ENCODE peak calls at places on chromosome 9, in five cellular contexts. G is choroid plexus epithelial cell, Y is Peyer's patch, U is AG10803, B is endothelial cell. N is an unnamed sample.

GRCh38 chr9:81305561-81306182 is 383.7 kb downstream of the TLE1 start:
- DNase-seq in Y (no peak), B (no peak), U (no peak), G (peak), N (no peak)

GRCh38 chr9:97769208-97769607 is 72.1 kb upstream of the XPA start:
- DNase-seq in B (no peak), G (no peak), Y (no peak), U (no peak), N (no peak)

GRCh38 chr9:35826071-35826701 is 2.3 kb downstream of the FAM221B start:
- DNase-seq in U (peak), G (peak), Y (peak), B (peak), N (no peak)

GRCh38 chr9:137759649-137760321 is 117.8 kb upstream of the CACNA1B start:
- DNase-seq in B (no peak), Y (peak), U (no peak), G (no peak), N (no peak)

GRCh38 chr9:35229066-35229778 is 67.4 kb downstream of the UNC13B start:
- DNase-seq in Y (no peak), U (no peak), G (no peak), B (no peak), N (no peak)

GRCh38 chr9:19876569-19877316 is 87.9 kb upstream of the SLC24A2 start:
- DNase-seq in B (no peak), G (peak), Y (no peak), U (peak), N (no peak)

GRCh38 chr9:8860925-8861324 is 1061.3 kb upstream of the DMAC1 start:
- DNase-seq in G (peak), U (no peak), B (no peak), Y (no peak), N (no peak)

GRCh38 chr9:129014611-129015010 is 13.5 kb downstream of the SH3GLB2 start:
- DNase-seq in G (no peak), B (no peak), Y (no peak), U (no peak), N (no peak)

GRCh38 chr9:125650271-125650737 is 56.7 kb downstream of the MAPKAP1 start:
- DNase-seq in U (peak), B (no peak), Y (no peak), G (peak), N (no peak)

GRCh38 chr9:131642496-131643083 is 97.3 kb downstream of the PRRT1B start:
- DNase-seq in B (no peak), U (no peak), G (no peak), Y (no peak), N (no peak)

GRCh38 chr9:14238044-14238443 is 75.9 kb downstream of the NFIB start:
- DNase-seq in U (no peak), B (peak), Y (peak), G (peak), N (no peak)

GRCh38 chr9:137670391-137671195 is 51.8 kb downstream of the EHMT1 start:
- DNase-seq in Y (peak), U (no peak), B (no peak), G (no peak), N (peak)

GRCh38 chr9:37935106-37935505 is 31.2 kb upstream of the SLC25A51 start:
- DNase-seq in U (no peak), B (no peak), G (no peak), Y (no peak), N (no peak)

GRCh38 chr9:92404437-92404836 is at the start of gene OGN:
- DNase-seq in G (peak), U (peak), B (no peak), Y (no peak), N (no peak)

GRCh38 chr9:130266236-130267098 is 907 bp downstream of the HMCN2 start:
- DNase-seq in U (no peak), G (no peak), B (no peak), Y (peak), N (no peak)

GRCh38 chr9:116572095-116572748 is 114.9 kb upstream of the TRIM32 start:
- DNase-seq in B (peak), Y (peak), G (peak), U (peak), N (peak)

GRCh38 chr9:76704601-76705204 is 59.5 kb upstream of the PCA3 start:
- DNase-seq in U (peak), G (peak), Y (no peak), B (peak), N (no peak)

GRCh38 chr9:114050226-114050568 is 27.9 kb downstream of the AMBP start:
- DNase-seq in Y (no peak), G (no peak), B (no peak), U (no peak), N (no peak)

GRCh38 chr9:109905472-109905871 is 125.5 kb downstream of the PALM2AKAP2 start:
- DNase-seq in B (no peak), G (no peak), Y (no peak), U (no peak), N (no peak)

GRCh38 chr9:91100878-91101450 is 260.8 kb downstream of the AUH start:
- DNase-seq in G (peak), Y (no peak), U (no peak), B (no peak), N (no peak)

GRCh38 chr9:91577540-91577939 is 153.9 kb upstream of the NFIL3 start:
- DNase-seq in Y (no peak), B (no peak), U (no peak), G (no peak), N (no peak)

GRCh38 chr9:137451976-137452760 is 7.0 kb downstream of the NSMF start:
- DNase-seq in U (no peak), Y (no peak), B (no peak), G (no peak), N (no peak)

GRCh38 chr9:33022755-33023154 is 2.3 kb upstream of the DNAJA1 start:
- DNase-seq in U (no peak), Y (no peak), B (no peak), G (no peak), N (no peak)

GRCh38 chr9:33024966-33025571 is at the start of gene DNAJA1:
- DNase-seq in U (peak), B (peak), Y (peak), G (peak), N (peak)

GRCh38 chr9:33024126-33024965 is 727 bp upstream of the DNAJA1 start:
- DNase-seq in U (peak), Y (no peak), G (peak), B (no peak), N (no peak)

GRCh38 chr9:33023661-33024060 is 1.4 kb upstream of the DNAJA1 start:
- DNase-seq in U (no peak), B (no peak), Y (no peak), G (no peak), N (no peak)

DNA sequence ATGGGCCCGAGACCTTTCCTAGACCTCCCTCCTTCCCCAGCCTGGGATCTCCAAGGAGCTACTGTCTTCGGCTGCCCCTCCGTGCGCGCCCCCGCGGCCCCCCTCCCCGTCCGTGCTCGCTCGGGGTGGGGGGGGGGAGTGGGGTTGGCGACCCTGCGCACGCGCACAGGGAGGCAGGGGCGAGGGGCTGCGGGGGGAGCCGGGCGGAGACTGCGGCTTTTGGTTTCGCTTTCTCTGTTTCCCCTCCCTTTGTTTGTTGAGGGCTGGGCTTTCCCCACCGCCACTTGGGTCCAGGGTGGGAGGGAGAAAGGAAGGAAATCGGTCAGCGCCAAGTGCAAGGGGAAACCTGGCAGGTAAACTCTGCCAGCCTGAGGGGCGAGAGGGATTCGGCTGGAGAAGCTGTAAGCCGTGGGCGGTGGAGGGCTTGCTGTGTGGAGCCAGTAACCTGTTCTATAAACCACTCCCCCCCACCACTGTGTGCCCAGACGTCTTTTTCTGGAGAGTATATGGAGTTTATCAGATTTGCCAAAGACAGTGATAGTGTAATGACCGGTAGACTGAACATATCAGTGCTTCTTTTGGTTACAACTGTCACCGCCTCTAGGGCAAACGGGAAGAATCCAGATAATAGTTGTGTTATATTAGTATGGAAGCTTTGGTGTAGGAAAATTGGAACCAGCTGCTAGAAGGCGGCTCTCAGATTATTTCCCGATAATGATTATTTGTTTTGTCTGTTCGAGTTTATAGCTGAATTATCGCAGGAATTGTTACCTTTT is 687 bp downstream of the DNAJA1 start:
- DNase-seq in U (peak), Y (peak), G (peak), B (peak), N (peak)
- TF ChIP-seq CTCF in U (no peak), Y (no peak), G (no peak), B (no peak), N (no peak)

DNA sequence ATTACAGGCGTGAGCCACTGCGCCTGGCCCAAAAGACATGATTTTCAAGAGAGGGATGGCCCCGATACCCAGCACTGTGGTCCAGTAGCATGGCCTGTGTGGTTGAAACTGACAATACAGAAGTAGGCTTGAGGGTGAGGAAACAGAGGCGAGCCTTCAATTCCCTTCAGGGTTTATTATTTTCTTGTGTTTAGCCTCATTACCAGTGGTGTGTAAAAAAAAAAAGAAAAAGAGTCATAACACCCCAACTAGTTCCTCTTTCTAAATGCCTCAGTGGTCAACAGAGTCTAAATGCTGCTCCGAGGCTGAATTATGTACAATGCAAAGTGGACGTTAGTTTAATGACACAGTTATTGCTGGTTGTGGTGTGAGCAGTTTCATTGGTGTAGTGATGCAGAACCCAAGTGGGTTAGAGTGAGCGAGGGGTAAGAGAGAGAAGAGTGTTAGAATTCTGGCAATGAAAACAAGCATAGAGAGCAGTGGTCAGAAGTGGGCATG is 58.8 kb downstream of the SNX30 start:
- DNase-seq in G (no peak), Y (peak), U (no peak), B (no peak), N (no peak)
- TF ChIP-seq CTCF in G (no peak), Y (no peak), U (no peak), B (no peak), N (no peak)

DNA sequence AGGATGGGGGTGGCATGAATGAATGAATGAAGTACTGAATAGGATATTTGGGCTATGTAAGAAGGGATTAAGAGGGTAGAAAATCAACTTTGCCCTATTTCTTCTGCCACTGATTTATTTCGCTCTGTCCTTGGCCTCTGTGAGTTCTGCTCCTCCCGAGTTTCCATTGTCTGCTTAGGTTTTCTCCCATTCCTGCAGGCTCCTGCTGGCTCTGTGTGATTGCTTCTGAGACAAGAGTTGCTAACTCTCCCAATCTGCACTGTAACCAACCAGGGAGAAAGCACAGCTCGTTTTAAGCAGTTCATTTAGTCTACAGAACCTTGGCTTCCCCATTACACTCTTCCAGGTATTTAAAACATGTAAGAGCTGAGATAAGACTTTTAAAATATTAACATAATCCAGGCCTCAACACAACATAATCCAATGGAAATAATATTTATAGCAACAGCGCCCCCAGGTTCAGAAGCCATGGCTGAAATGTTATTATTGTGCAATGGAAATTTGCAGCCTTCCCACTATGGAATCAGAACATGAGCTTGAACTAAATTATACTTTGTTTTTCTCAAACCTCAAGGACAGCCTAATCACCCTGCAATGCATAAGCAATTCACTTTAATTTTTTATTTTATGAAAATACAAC is 203.5 kb downstream of the ERCC6L2 start:
- DNase-seq in B (no peak), U (no peak), Y (no peak), G (peak), N (no peak)
- TF ChIP-seq CTCF in B (no peak), U (no peak), Y (no peak), G (peak), N (no peak)

GRCh38 chr9:31253800-31254762 is 1130.4 kb upstream of the ACO1 start:
- DNase-seq in G (no peak), U (no peak), B (no peak), Y (no peak), N (no peak)

GRCh38 chr9:31251386-31251785 is 1133.1 kb upstream of the ACO1 start:
- DNase-seq in B (no peak), Y (no peak), U (no peak), G (no peak), N (no peak)

GRCh38 chr9:31243386-31243785 is 1141.1 kb upstream of the ACO1 start:
- DNase-seq in Y (no peak), B (no peak), G (peak), U (no peak), N (no peak)

DNA sequence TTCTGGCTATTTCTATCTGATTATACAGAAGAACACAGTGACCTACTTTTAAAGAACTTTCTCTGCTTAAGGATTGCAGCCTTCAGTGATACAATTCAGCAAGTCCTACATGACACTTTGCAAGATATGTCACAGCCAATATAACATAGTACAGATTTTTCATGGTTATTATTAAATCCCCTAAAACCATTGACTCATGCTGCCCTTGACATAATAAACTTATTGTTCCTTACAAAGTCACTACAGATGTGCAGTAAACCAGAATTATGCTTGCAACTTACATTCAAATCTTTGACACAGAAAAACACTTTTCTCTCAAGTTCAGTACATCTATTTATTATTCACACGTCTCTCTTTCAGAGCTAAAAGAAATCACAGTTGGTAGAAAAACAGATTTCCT is 1136.3 kb upstream of the ACO1 start:
- DNase-seq in G (no peak), B (no peak), U (no peak), Y (no peak), N (no peak)
- TF ChIP-seq CTCF in G (no peak), B (no peak), U (no peak), Y (no peak), N (no peak)